ENCODE peak calls at places on chromosomes 16 and 17, in ten cellular contexts. One of them, this sample, is unnamed.
A peak's percentile ranks its signal among the peaks of the same experiment; 100 is the strongest.

GRCh38 chr16:87874639-87875472 is 5.5 kb upstream of the SLC7A5 start:
- DNase-seq in AML-193: no peak
- DNase-seq in GM19239: no peak
- DNase-seq in RCC 7860: no peak
- DNase-seq in NCI-H2227 treated with DMSO at 0.1 percent for 48 hours: no peak
- DNase-seq in hippocampal formation: no peak
- DNase-seq in NCI-H1436 treated with DMSO at 0.1 percent for 48 hours: no peak
- DNase-seq in activated CD8-positive, alpha-beta T cell treated with anti-CD3 and anti-CD28 coated beads for 36 hours: peak; percentile 96
- DNase-seq in dorsolateral prefrontal cortex: no peak
- DNase-seq in psoas muscle: no peak
- DNase-seq in this sample: no peak

GRCh38 chr17:45296003-45296832 is 20.6 kb downstream of the MAP3K14 start:
- DNase-seq in AML-193: peak; percentile 99
- DNase-seq in GM19239: no peak
- DNase-seq in RCC 7860: no peak
- DNase-seq in NCI-H2227 treated with DMSO at 0.1 percent for 48 hours: no peak
- DNase-seq in hippocampal formation: no peak
- DNase-seq in NCI-H1436 treated with DMSO at 0.1 percent for 48 hours: no peak
- DNase-seq in activated CD8-positive, alpha-beta T cell treated with anti-CD3 and anti-CD28 coated beads for 36 hours: no peak
- DNase-seq in dorsolateral prefrontal cortex: no peak
- DNase-seq in psoas muscle: no peak
- DNase-seq in this sample: peak; percentile 10

GRCh38 chr16:57530104-57530522 is 6.3 kb downstream of the CCDC102A start:
- DNase-seq in AML-193: no peak
- DNase-seq in GM19239: peak; percentile 87
- DNase-seq in RCC 7860: peak; percentile 42
- DNase-seq in NCI-H2227 treated with DMSO at 0.1 percent for 48 hours: no peak
- DNase-seq in hippocampal formation: no peak
- DNase-seq in NCI-H1436 treated with DMSO at 0.1 percent for 48 hours: no peak
- DNase-seq in activated CD8-positive, alpha-beta T cell treated with anti-CD3 and anti-CD28 coated beads for 36 hours: peak; percentile 91
- DNase-seq in dorsolateral prefrontal cortex: peak; percentile 28
- DNase-seq in psoas muscle: no peak
- DNase-seq in this sample: no peak

GRCh38 chr17:56185905-56186783 is 32.9 kb downstream of the ANKFN1 start:
- DNase-seq in AML-193: no peak
- DNase-seq in GM19239: no peak
- DNase-seq in RCC 7860: peak; percentile 9
- DNase-seq in NCI-H2227 treated with DMSO at 0.1 percent for 48 hours: no peak
- DNase-seq in hippocampal formation: no peak
- DNase-seq in NCI-H1436 treated with DMSO at 0.1 percent for 48 hours: no peak
- DNase-seq in activated CD8-positive, alpha-beta T cell treated with anti-CD3 and anti-CD28 coated beads for 36 hours: no peak
- DNase-seq in dorsolateral prefrontal cortex: no peak
- DNase-seq in psoas muscle: no peak
- DNase-seq in this sample: no peak

GRCh38 chr16:87744750-87745514 is 20.9 kb downstream of the KLHDC4 start:
- DNase-seq in AML-193: no peak
- DNase-seq in GM19239: no peak
- DNase-seq in RCC 7860: no peak
- DNase-seq in NCI-H2227 treated with DMSO at 0.1 percent for 48 hours: no peak
- DNase-seq in hippocampal formation: no peak
- DNase-seq in NCI-H1436 treated with DMSO at 0.1 percent for 48 hours: no peak
- DNase-seq in activated CD8-positive, alpha-beta T cell treated with anti-CD3 and anti-CD28 coated beads for 36 hours: no peak
- DNase-seq in dorsolateral prefrontal cortex: no peak
- DNase-seq in psoas muscle: no peak
- DNase-seq in this sample: no peak

GRCh38 chr16:24070851-24071250 is 185.3 kb upstream of the CACNG3 start:
- DNase-seq in AML-193: peak; percentile 50
- DNase-seq in GM19239: peak; percentile 29
- DNase-seq in RCC 7860: no peak
- DNase-seq in NCI-H2227 treated with DMSO at 0.1 percent for 48 hours: no peak
- DNase-seq in hippocampal formation: no peak
- DNase-seq in NCI-H1436 treated with DMSO at 0.1 percent for 48 hours: peak; percentile 20
- DNase-seq in activated CD8-positive, alpha-beta T cell treated with anti-CD3 and anti-CD28 coated beads for 36 hours: peak; percentile 55
- DNase-seq in dorsolateral prefrontal cortex: no peak
- DNase-seq in psoas muscle: no peak
- DNase-seq in this sample: no peak

GRCh38 chr17:2030779-2031163 is 818 bp downstream of the DPH1 start:
- DNase-seq in AML-193: no peak
- DNase-seq in GM19239: no peak
- DNase-seq in RCC 7860: no peak
- DNase-seq in NCI-H2227 treated with DMSO at 0.1 percent for 48 hours: no peak
- DNase-seq in hippocampal formation: no peak
- DNase-seq in NCI-H1436 treated with DMSO at 0.1 percent for 48 hours: no peak
- DNase-seq in activated CD8-positive, alpha-beta T cell treated with anti-CD3 and anti-CD28 coated beads for 36 hours: no peak
- DNase-seq in dorsolateral prefrontal cortex: no peak
- DNase-seq in psoas muscle: no peak
- DNase-seq in this sample: no peak

GRCh38 chr16:85573696-85574641 is 39.2 kb upstream of the GSE1 start:
- DNase-seq in AML-193: no peak
- DNase-seq in GM19239: no peak
- DNase-seq in RCC 7860: no peak
- DNase-seq in NCI-H2227 treated with DMSO at 0.1 percent for 48 hours: peak; percentile 13
- DNase-seq in hippocampal formation: peak; percentile 37
- DNase-seq in NCI-H1436 treated with DMSO at 0.1 percent for 48 hours: no peak
- DNase-seq in activated CD8-positive, alpha-beta T cell treated with anti-CD3 and anti-CD28 coated beads for 36 hours: no peak
- DNase-seq in dorsolateral prefrontal cortex: no peak
- DNase-seq in psoas muscle: peak; percentile 63
- DNase-seq in this sample: no peak

GRCh38 chr17:39903158-39903884 is 15.1 kb downstream of the GSDMB start:
- DNase-seq in AML-193: peak; percentile 64
- DNase-seq in GM19239: no peak
- DNase-seq in RCC 7860: no peak
- DNase-seq in NCI-H2227 treated with DMSO at 0.1 percent for 48 hours: no peak
- DNase-seq in hippocampal formation: no peak
- DNase-seq in NCI-H1436 treated with DMSO at 0.1 percent for 48 hours: no peak
- DNase-seq in activated CD8-positive, alpha-beta T cell treated with anti-CD3 and anti-CD28 coated beads for 36 hours: peak; percentile 43
- DNase-seq in dorsolateral prefrontal cortex: no peak
- DNase-seq in psoas muscle: no peak
- DNase-seq in this sample: no peak

GRCh38 chr17:72334205-72334604 is 213.4 kb downstream of the SOX9 start:
- DNase-seq in AML-193: no peak
- DNase-seq in GM19239: no peak
- DNase-seq in RCC 7860: peak; percentile 21
- DNase-seq in NCI-H2227 treated with DMSO at 0.1 percent for 48 hours: no peak
- DNase-seq in hippocampal formation: no peak
- DNase-seq in NCI-H1436 treated with DMSO at 0.1 percent for 48 hours: no peak
- DNase-seq in activated CD8-positive, alpha-beta T cell treated with anti-CD3 and anti-CD28 coated beads for 36 hours: no peak
- DNase-seq in dorsolateral prefrontal cortex: no peak
- DNase-seq in psoas muscle: no peak
- DNase-seq in this sample: no peak

GRCh38 chr16:30805370-30806169 is 18.6 kb upstream of the ZNF629 start:
- DNase-seq in AML-193: peak; percentile 25
- DNase-seq in GM19239: no peak
- DNase-seq in RCC 7860: peak; percentile 58
- DNase-seq in NCI-H2227 treated with DMSO at 0.1 percent for 48 hours: peak; percentile 64
- DNase-seq in hippocampal formation: peak; percentile 83
- DNase-seq in NCI-H1436 treated with DMSO at 0.1 percent for 48 hours: no peak
- DNase-seq in activated CD8-positive, alpha-beta T cell treated with anti-CD3 and anti-CD28 coated beads for 36 hours: peak; percentile 53
- DNase-seq in dorsolateral prefrontal cortex: peak; percentile 92
- DNase-seq in psoas muscle: peak; percentile 90
- DNase-seq in this sample: peak; percentile 98

GRCh38 chr17:688100-688989 is 26.3 kb downstream of the VPS53 start:
- DNase-seq in AML-193: peak; percentile 14
- DNase-seq in GM19239: no peak
- DNase-seq in RCC 7860: no peak
- DNase-seq in NCI-H2227 treated with DMSO at 0.1 percent for 48 hours: no peak
- DNase-seq in hippocampal formation: no peak
- DNase-seq in NCI-H1436 treated with DMSO at 0.1 percent for 48 hours: no peak
- DNase-seq in activated CD8-positive, alpha-beta T cell treated with anti-CD3 and anti-CD28 coated beads for 36 hours: no peak
- DNase-seq in dorsolateral prefrontal cortex: no peak
- DNase-seq in psoas muscle: no peak
- DNase-seq in this sample: no peak

GRCh38 chr17:79829004-79829403 is 10.2 kb downstream of the CBX4 start:
- DNase-seq in AML-193: no peak
- DNase-seq in GM19239: no peak
- DNase-seq in RCC 7860: no peak
- DNase-seq in NCI-H2227 treated with DMSO at 0.1 percent for 48 hours: no peak
- DNase-seq in hippocampal formation: no peak
- DNase-seq in NCI-H1436 treated with DMSO at 0.1 percent for 48 hours: no peak
- DNase-seq in activated CD8-positive, alpha-beta T cell treated with anti-CD3 and anti-CD28 coated beads for 36 hours: no peak
- DNase-seq in dorsolateral prefrontal cortex: no peak
- DNase-seq in psoas muscle: no peak
- DNase-seq in this sample: no peak

GRCh38 chr17:79779088-79779529 is 1.2 kb downstream of the CBX2 start:
- DNase-seq in AML-193: no peak
- DNase-seq in GM19239: no peak
- DNase-seq in RCC 7860: no peak
- DNase-seq in NCI-H2227 treated with DMSO at 0.1 percent for 48 hours: no peak
- DNase-seq in hippocampal formation: no peak
- DNase-seq in NCI-H1436 treated with DMSO at 0.1 percent for 48 hours: no peak
- DNase-seq in activated CD8-positive, alpha-beta T cell treated with anti-CD3 and anti-CD28 coated beads for 36 hours: no peak
- DNase-seq in dorsolateral prefrontal cortex: no peak
- DNase-seq in psoas muscle: no peak
- DNase-seq in this sample: no peak

GRCh38 chr16:61872778-61873119 is 163.5 kb downstream of the CDH8 start:
- DNase-seq in AML-193: no peak
- DNase-seq in GM19239: no peak
- DNase-seq in RCC 7860: no peak
- DNase-seq in NCI-H2227 treated with DMSO at 0.1 percent for 48 hours: no peak
- DNase-seq in hippocampal formation: no peak
- DNase-seq in NCI-H1436 treated with DMSO at 0.1 percent for 48 hours: no peak
- DNase-seq in activated CD8-positive, alpha-beta T cell treated with anti-CD3 and anti-CD28 coated beads for 36 hours: no peak
- DNase-seq in dorsolateral prefrontal cortex: no peak
- DNase-seq in psoas muscle: no peak
- DNase-seq in this sample: no peak

GRCh38 chr17:62826956-62827355 is 18.8 kb upstream of the MARCHF10 start:
- DNase-seq in AML-193: no peak
- DNase-seq in GM19239: no peak
- DNase-seq in RCC 7860: no peak
- DNase-seq in NCI-H2227 treated with DMSO at 0.1 percent for 48 hours: no peak
- DNase-seq in hippocampal formation: no peak
- DNase-seq in NCI-H1436 treated with DMSO at 0.1 percent for 48 hours: no peak
- DNase-seq in activated CD8-positive, alpha-beta T cell treated with anti-CD3 and anti-CD28 coated beads for 36 hours: no peak
- DNase-seq in dorsolateral prefrontal cortex: no peak
- DNase-seq in psoas muscle: no peak
- DNase-seq in this sample: no peak

GRCh38 chr17:11209906-11210305 is 31.1 kb upstream of the SHISA6 start:
- DNase-seq in AML-193: no peak
- DNase-seq in GM19239: no peak
- DNase-seq in RCC 7860: no peak
- DNase-seq in NCI-H2227 treated with DMSO at 0.1 percent for 48 hours: no peak
- DNase-seq in hippocampal formation: no peak
- DNase-seq in NCI-H1436 treated with DMSO at 0.1 percent for 48 hours: no peak
- DNase-seq in activated CD8-positive, alpha-beta T cell treated with anti-CD3 and anti-CD28 coated beads for 36 hours: no peak
- DNase-seq in dorsolateral prefrontal cortex: no peak
- DNase-seq in psoas muscle: no peak
- DNase-seq in this sample: no peak

GRCh38 chr16:14301150-14302030 is 230.3 kb downstream of the MRTFB start:
- DNase-seq in AML-193: no peak
- DNase-seq in GM19239: no peak
- DNase-seq in RCC 7860: no peak
- DNase-seq in NCI-H2227 treated with DMSO at 0.1 percent for 48 hours: no peak
- DNase-seq in hippocampal formation: no peak
- DNase-seq in NCI-H1436 treated with DMSO at 0.1 percent for 48 hours: no peak
- DNase-seq in activated CD8-positive, alpha-beta T cell treated with anti-CD3 and anti-CD28 coated beads for 36 hours: peak; percentile 74
- DNase-seq in dorsolateral prefrontal cortex: no peak
- DNase-seq in psoas muscle: peak; percentile 44
- DNase-seq in this sample: no peak

GRCh38 chr17:62119373-62119772 is 54.3 kb upstream of the MED13 start:
- DNase-seq in AML-193: no peak
- DNase-seq in GM19239: no peak
- DNase-seq in RCC 7860: no peak
- DNase-seq in NCI-H2227 treated with DMSO at 0.1 percent for 48 hours: no peak
- DNase-seq in hippocampal formation: no peak
- DNase-seq in NCI-H1436 treated with DMSO at 0.1 percent for 48 hours: no peak
- DNase-seq in activated CD8-positive, alpha-beta T cell treated with anti-CD3 and anti-CD28 coated beads for 36 hours: no peak
- DNase-seq in dorsolateral prefrontal cortex: no peak
- DNase-seq in psoas muscle: no peak
- DNase-seq in this sample: no peak

GRCh38 chr17:76707985-76708807 is 2.6 kb downstream of the MXRA7 start:
- DNase-seq in AML-193: no peak
- DNase-seq in GM19239: no peak
- DNase-seq in RCC 7860: no peak
- DNase-seq in NCI-H2227 treated with DMSO at 0.1 percent for 48 hours: peak; percentile 72
- DNase-seq in hippocampal formation: peak; percentile 70
- DNase-seq in NCI-H1436 treated with DMSO at 0.1 percent for 48 hours: no peak
- DNase-seq in activated CD8-positive, alpha-beta T cell treated with anti-CD3 and anti-CD28 coated beads for 36 hours: no peak
- DNase-seq in dorsolateral prefrontal cortex: peak; percentile 78
- DNase-seq in psoas muscle: peak; percentile 35
- DNase-seq in this sample: peak; percentile 56

GRCh38 chr17:3693829-3694231 is 2.1 kb downstream of the P2RX5 start:
- DNase-seq in AML-193: no peak
- DNase-seq in GM19239: no peak
- DNase-seq in RCC 7860: peak; percentile 47
- DNase-seq in NCI-H2227 treated with DMSO at 0.1 percent for 48 hours: no peak
- DNase-seq in hippocampal formation: no peak
- DNase-seq in NCI-H1436 treated with DMSO at 0.1 percent for 48 hours: no peak
- DNase-seq in activated CD8-positive, alpha-beta T cell treated with anti-CD3 and anti-CD28 coated beads for 36 hours: peak; percentile 88
- DNase-seq in dorsolateral prefrontal cortex: no peak
- DNase-seq in psoas muscle: no peak
- DNase-seq in this sample: no peak

GRCh38 chr17:57431415-57431814 is 175.1 kb downstream of the MSI2 start:
- DNase-seq in AML-193: no peak
- DNase-seq in GM19239: no peak
- DNase-seq in RCC 7860: no peak
- DNase-seq in NCI-H2227 treated with DMSO at 0.1 percent for 48 hours: no peak
- DNase-seq in hippocampal formation: no peak
- DNase-seq in NCI-H1436 treated with DMSO at 0.1 percent for 48 hours: no peak
- DNase-seq in activated CD8-positive, alpha-beta T cell treated with anti-CD3 and anti-CD28 coated beads for 36 hours: no peak
- DNase-seq in dorsolateral prefrontal cortex: no peak
- DNase-seq in psoas muscle: no peak
- DNase-seq in this sample: no peak

GRCh38 chr17:16491131-16491702 is 776 bp downstream of the LRRC75A start:
- DNase-seq in AML-193: no peak
- DNase-seq in GM19239: no peak
- DNase-seq in RCC 7860: no peak
- DNase-seq in NCI-H2227 treated with DMSO at 0.1 percent for 48 hours: no peak
- DNase-seq in hippocampal formation: no peak
- DNase-seq in NCI-H1436 treated with DMSO at 0.1 percent for 48 hours: no peak
- DNase-seq in activated CD8-positive, alpha-beta T cell treated with anti-CD3 and anti-CD28 coated beads for 36 hours: peak; percentile 53
- DNase-seq in dorsolateral prefrontal cortex: no peak
- DNase-seq in psoas muscle: no peak
- DNase-seq in this sample: no peak

GRCh38 chr16:69166221-69166833 is 20.6 kb upstream of the SNTB2 start:
- DNase-seq in AML-193: no peak
- DNase-seq in GM19239: no peak
- DNase-seq in RCC 7860: no peak
- DNase-seq in NCI-H2227 treated with DMSO at 0.1 percent for 48 hours: no peak
- DNase-seq in hippocampal formation: no peak
- DNase-seq in NCI-H1436 treated with DMSO at 0.1 percent for 48 hours: no peak
- DNase-seq in activated CD8-positive, alpha-beta T cell treated with anti-CD3 and anti-CD28 coated beads for 36 hours: peak; percentile 95
- DNase-seq in dorsolateral prefrontal cortex: peak; percentile 63
- DNase-seq in psoas muscle: no peak
- DNase-seq in this sample: peak; percentile 46

GRCh38 chr16:77322757-77323156 is 112.1 kb downstream of the ADAMTS18 start:
- DNase-seq in AML-193: no peak
- DNase-seq in GM19239: no peak
- DNase-seq in RCC 7860: no peak
- DNase-seq in NCI-H2227 treated with DMSO at 0.1 percent for 48 hours: no peak
- DNase-seq in hippocampal formation: no peak
- DNase-seq in NCI-H1436 treated with DMSO at 0.1 percent for 48 hours: no peak
- DNase-seq in activated CD8-positive, alpha-beta T cell treated with anti-CD3 and anti-CD28 coated beads for 36 hours: no peak
- DNase-seq in dorsolateral prefrontal cortex: no peak
- DNase-seq in psoas muscle: no peak
- DNase-seq in this sample: no peak

GRCh38 chr16:55822280-55822810 is 10.6 kb downstream of the CES1 start:
- DNase-seq in AML-193: no peak
- DNase-seq in GM19239: no peak
- DNase-seq in RCC 7860: no peak
- DNase-seq in NCI-H2227 treated with DMSO at 0.1 percent for 48 hours: no peak
- DNase-seq in hippocampal formation: no peak
- DNase-seq in NCI-H1436 treated with DMSO at 0.1 percent for 48 hours: no peak
- DNase-seq in activated CD8-positive, alpha-beta T cell treated with anti-CD3 and anti-CD28 coated beads for 36 hours: no peak
- DNase-seq in dorsolateral prefrontal cortex: no peak
- DNase-seq in psoas muscle: no peak
- DNase-seq in this sample: no peak

GRCh38 chr16:6602401-6602800 is 730.2 kb upstream of the RBFOX1 start:
- DNase-seq in AML-193: no peak
- DNase-seq in GM19239: no peak
- DNase-seq in RCC 7860: no peak
- DNase-seq in NCI-H2227 treated with DMSO at 0.1 percent for 48 hours: peak; percentile 75
- DNase-seq in hippocampal formation: no peak
- DNase-seq in NCI-H1436 treated with DMSO at 0.1 percent for 48 hours: no peak
- DNase-seq in activated CD8-positive, alpha-beta T cell treated with anti-CD3 and anti-CD28 coated beads for 36 hours: no peak
- DNase-seq in dorsolateral prefrontal cortex: no peak
- DNase-seq in psoas muscle: no peak
- DNase-seq in this sample: no peak

GRCh38 chr17:9253308-9253707 is 232.0 kb downstream of the NTN1 start:
- DNase-seq in AML-193: no peak
- DNase-seq in GM19239: no peak
- DNase-seq in RCC 7860: no peak
- DNase-seq in NCI-H2227 treated with DMSO at 0.1 percent for 48 hours: no peak
- DNase-seq in hippocampal formation: no peak
- DNase-seq in NCI-H1436 treated with DMSO at 0.1 percent for 48 hours: no peak
- DNase-seq in activated CD8-positive, alpha-beta T cell treated with anti-CD3 and anti-CD28 coated beads for 36 hours: no peak
- DNase-seq in dorsolateral prefrontal cortex: no peak
- DNase-seq in psoas muscle: no peak
- DNase-seq in this sample: no peak